ENCODE peak calls at places on chromosomes 7 and 10, in ten cellular contexts. One of them, this sample, is unnamed.

GRCh38 chr7:1917221-1918062 is 247.4 kb downstream of the ELFN1 start:
- DNase-seq in CD14-positive monocyte: no peak
- DNase-seq in NT2/D1: no peak
- DNase-seq in cardiac muscle cell: peak
- DNase-seq in spleen: peak
- DNase-seq in stimulated activated CD8-positive, alpha-beta memory T cell treated with anti-CD3 and anti-CD28 coated beads, Interleukin-15, amount 100 ng/mL, for 24 hours: no peak
- DNase-seq in choroid plexus epithelial cell: no peak
- DNase-seq in tibial artery: no peak
- DNase-seq in astrocyte: peak
- DNase-seq in fibroblast of mammary gland: peak
- DNase-seq in this sample: no peak

GRCh38 chr10:79905322-79906314 is 43.3 kb downstream of the SFTPD start:
- DNase-seq in spleen: no peak
- DNase-seq in CD14-positive monocyte: no peak
- DNase-seq in choroid plexus epithelial cell: peak
- DNase-seq in NT2/D1: no peak
- DNase-seq in astrocyte: peak
- DNase-seq in cardiac muscle cell: peak
- DNase-seq in fibroblast of mammary gland: peak
- DNase-seq in tibial artery: no peak
- DNase-seq in stimulated activated CD8-positive, alpha-beta memory T cell treated with anti-CD3 and anti-CD28 coated beads, Interleukin-15, amount 100 ng/mL, for 24 hours: no peak
- DNase-seq in this sample: no peak

GRCh38 chr7:1046722-1047679 is 2.7 kb downstream of the GPR146 start:
- DNase-seq in spleen: peak
- DNase-seq in choroid plexus epithelial cell: no peak
- DNase-seq in astrocyte: no peak
- DNase-seq in NT2/D1: no peak
- DNase-seq in stimulated activated CD8-positive, alpha-beta memory T cell treated with anti-CD3 and anti-CD28 coated beads, Interleukin-15, amount 100 ng/mL, for 24 hours: no peak
- DNase-seq in tibial artery: no peak
- DNase-seq in fibroblast of mammary gland: no peak
- DNase-seq in cardiac muscle cell: no peak
- DNase-seq in CD14-positive monocyte: no peak
- DNase-seq in this sample: no peak

GRCh38 chr10:35004651-35005050 is 85.5 kb downstream of the CUL2 start:
- DNase-seq in tibial artery: no peak
- DNase-seq in fibroblast of mammary gland: no peak
- DNase-seq in CD14-positive monocyte: no peak
- DNase-seq in NT2/D1: no peak
- DNase-seq in astrocyte: peak
- DNase-seq in stimulated activated CD8-positive, alpha-beta memory T cell treated with anti-CD3 and anti-CD28 coated beads, Interleukin-15, amount 100 ng/mL, for 24 hours: no peak
- DNase-seq in choroid plexus epithelial cell: peak
- DNase-seq in spleen: no peak
- DNase-seq in cardiac muscle cell: no peak
- DNase-seq in this sample: no peak

GRCh38 chr10:127275272-127275671 is 78.9 kb upstream of the INSYN2A start:
- DNase-seq in NT2/D1: no peak
- DNase-seq in cardiac muscle cell: no peak
- DNase-seq in fibroblast of mammary gland: no peak
- DNase-seq in CD14-positive monocyte: no peak
- DNase-seq in choroid plexus epithelial cell: no peak
- DNase-seq in spleen: no peak
- DNase-seq in tibial artery: no peak
- DNase-seq in astrocyte: no peak
- DNase-seq in stimulated activated CD8-positive, alpha-beta memory T cell treated with anti-CD3 and anti-CD28 coated beads, Interleukin-15, amount 100 ng/mL, for 24 hours: no peak
- DNase-seq in this sample: no peak

GRCh38 chr10:60942604-60943269 is 1.2 kb downstream of the RHOBTB1 start:
- DNase-seq in fibroblast of mammary gland: peak
- DNase-seq in NT2/D1: no peak
- DNase-seq in cardiac muscle cell: peak
- DNase-seq in CD14-positive monocyte: peak
- DNase-seq in astrocyte: peak
- DNase-seq in choroid plexus epithelial cell: peak
- DNase-seq in stimulated activated CD8-positive, alpha-beta memory T cell treated with anti-CD3 and anti-CD28 coated beads, Interleukin-15, amount 100 ng/mL, for 24 hours: no peak
- DNase-seq in tibial artery: peak
- DNase-seq in spleen: peak
- DNase-seq in this sample: no peak

GRCh38 chr7:66076459-66077329 is 1.1 kb downstream of the ASL start:
- DNase-seq in astrocyte: no peak
- DNase-seq in CD14-positive monocyte: no peak
- DNase-seq in tibial artery: no peak
- DNase-seq in NT2/D1: no peak
- DNase-seq in cardiac muscle cell: no peak
- DNase-seq in stimulated activated CD8-positive, alpha-beta memory T cell treated with anti-CD3 and anti-CD28 coated beads, Interleukin-15, amount 100 ng/mL, for 24 hours: no peak
- DNase-seq in choroid plexus epithelial cell: no peak
- DNase-seq in fibroblast of mammary gland: no peak
- DNase-seq in spleen: peak
- DNase-seq in this sample: peak

GRCh38 chr7:108525985-108526767 is at the start of gene PNPLA8:
- DNase-seq in spleen: peak
- DNase-seq in tibial artery: peak
- DNase-seq in stimulated activated CD8-positive, alpha-beta memory T cell treated with anti-CD3 and anti-CD28 coated beads, Interleukin-15, amount 100 ng/mL, for 24 hours: peak
- DNase-seq in fibroblast of mammary gland: peak
- DNase-seq in CD14-positive monocyte: peak
- DNase-seq in cardiac muscle cell: peak
- DNase-seq in choroid plexus epithelial cell: peak
- DNase-seq in NT2/D1: peak
- DNase-seq in astrocyte: peak
- DNase-seq in this sample: peak

GRCh38 chr7:158620418-158620817 is 32.8 kb upstream of the PTPRN2 start:
- DNase-seq in stimulated activated CD8-positive, alpha-beta memory T cell treated with anti-CD3 and anti-CD28 coated beads, Interleukin-15, amount 100 ng/mL, for 24 hours: no peak
- DNase-seq in astrocyte: no peak
- DNase-seq in NT2/D1: no peak
- DNase-seq in CD14-positive monocyte: no peak
- DNase-seq in cardiac muscle cell: no peak
- DNase-seq in spleen: no peak
- DNase-seq in tibial artery: no peak
- DNase-seq in choroid plexus epithelial cell: no peak
- DNase-seq in fibroblast of mammary gland: no peak
- DNase-seq in this sample: no peak

GRCh38 chr10:97109562-97109961 is 76.2 kb downstream of the SLIT1 start:
- DNase-seq in fibroblast of mammary gland: no peak
- DNase-seq in cardiac muscle cell: no peak
- DNase-seq in astrocyte: no peak
- DNase-seq in stimulated activated CD8-positive, alpha-beta memory T cell treated with anti-CD3 and anti-CD28 coated beads, Interleukin-15, amount 100 ng/mL, for 24 hours: no peak
- DNase-seq in choroid plexus epithelial cell: no peak
- DNase-seq in spleen: no peak
- DNase-seq in CD14-positive monocyte: no peak
- DNase-seq in tibial artery: no peak
- DNase-seq in NT2/D1: no peak
- DNase-seq in this sample: no peak

GRCh38 chr10:10497245-10497644 is 520.4 kb upstream of the CELF2 start:
- DNase-seq in stimulated activated CD8-positive, alpha-beta memory T cell treated with anti-CD3 and anti-CD28 coated beads, Interleukin-15, amount 100 ng/mL, for 24 hours: no peak
- DNase-seq in choroid plexus epithelial cell: no peak
- DNase-seq in fibroblast of mammary gland: no peak
- DNase-seq in tibial artery: no peak
- DNase-seq in CD14-positive monocyte: no peak
- DNase-seq in spleen: no peak
- DNase-seq in cardiac muscle cell: no peak
- DNase-seq in astrocyte: no peak
- DNase-seq in NT2/D1: no peak
- DNase-seq in this sample: no peak

GRCh38 chr7:43568529-43568928 is 14.4 kb upstream of the STK17A start:
- DNase-seq in fibroblast of mammary gland: peak
- DNase-seq in spleen: no peak
- DNase-seq in stimulated activated CD8-positive, alpha-beta memory T cell treated with anti-CD3 and anti-CD28 coated beads, Interleukin-15, amount 100 ng/mL, for 24 hours: no peak
- DNase-seq in cardiac muscle cell: peak
- DNase-seq in CD14-positive monocyte: no peak
- DNase-seq in choroid plexus epithelial cell: peak
- DNase-seq in astrocyte: peak
- DNase-seq in NT2/D1: no peak
- DNase-seq in tibial artery: no peak
- DNase-seq in this sample: no peak

GRCh38 chr10:4546500-4546899 is 279.5 kb upstream of the AKR1E2 start:
- DNase-seq in cardiac muscle cell: no peak
- DNase-seq in tibial artery: no peak
- DNase-seq in spleen: no peak
- DNase-seq in stimulated activated CD8-positive, alpha-beta memory T cell treated with anti-CD3 and anti-CD28 coated beads, Interleukin-15, amount 100 ng/mL, for 24 hours: no peak
- DNase-seq in fibroblast of mammary gland: peak
- DNase-seq in NT2/D1: no peak
- DNase-seq in CD14-positive monocyte: no peak
- DNase-seq in astrocyte: peak
- DNase-seq in choroid plexus epithelial cell: peak
- DNase-seq in this sample: no peak

This sample was measured in HepG2.